ENCODE peak calls at places on chromosomes 16 and 17, in eight cellular contexts. Z, K, C, O, I, G, J and W are unnamed samples.

GRCh38 chr17:50892101-50892776 is 26.1 kb upstream of the TOB1 start:
- DNase-seq in Z (no peak), K (no peak), C (no peak), O (no peak), I (no peak), G (no peak), J (no peak), W (no peak)

GRCh38 chr17:29584452-29585079 is 4.9 kb downstream of the GIT1 start:
- DNase-seq in Z (no peak), K (peak; percentile 24), C (no peak), O (no peak), I (peak; percentile 25), G (no peak), J (no peak), W (peak; percentile 24)

GRCh38 chr17:18978050-18978449 is 26.1 kb downstream of the SLC5A10 start:
- DNase-seq in Z (no peak), K (no peak), C (no peak), O (no peak), I (no peak), G (no peak), J (no peak), W (no peak)

GRCh38 chr16:75593308-75593707 is 27.1 kb downstream of the GABARAPL2 start:
- DNase-seq in Z (no peak), K (no peak), C (no peak), O (no peak), I (no peak), G (no peak), J (no peak), W (no peak)

GRCh38 chr17:32289454-32289853 is 23.8 kb downstream of the RHBDL3 start:
- DNase-seq in Z (no peak), K (no peak), C (no peak), O (no peak), I (no peak), G (no peak), J (no peak), W (no peak)

GRCh38 chr16:16861546-16861945 is 482.6 kb downstream of the NPIPA7 start:
- DNase-seq in Z (peak; percentile 49), K (peak; percentile 37), C (no peak), O (peak; percentile 16), I (peak; percentile 71), G (peak; percentile 41), J (peak; percentile 57), W (peak; percentile 38)

GRCh38 chr17:77645441-77646430 is 312.8 kb upstream of the TNRC6C start:
- DNase-seq in Z (no peak), K (no peak), C (no peak), O (no peak), I (no peak), G (no peak), J (peak; percentile 82), W (no peak)

GRCh38 chr17:41794603-41794975 is 8.1 kb upstream of the JUP start:
- DNase-seq in Z (no peak), K (no peak), C (no peak), O (no peak), I (no peak), G (no peak), J (no peak), W (no peak)

GRCh38 chr17:40209404-40210093 is 9.6 kb upstream of the WIPF2 start:
- DNase-seq in Z (no peak), K (no peak), C (no peak), O (no peak), I (no peak), G (no peak), J (no peak), W (no peak)

GRCh38 chr16:79728048-79728922 is 127.7 kb upstream of the MAF start:
- DNase-seq in Z (no peak), K (no peak), C (no peak), O (no peak), I (no peak), G (no peak), J (no peak), W (no peak)

GRCh38 chr17:30323262-30323894 is 10.5 kb downstream of the TMIGD1 start:
- DNase-seq in Z (no peak), K (no peak), C (no peak), O (no peak), I (no peak), G (peak; percentile 46), J (peak; percentile 88), W (no peak)

GRCh38 chr17:30210366-30210765 is 25.1 kb downstream of the SLC6A4 start:
- DNase-seq in Z (no peak), K (no peak), C (no peak), O (no peak), I (no peak), G (no peak), J (no peak), W (no peak)

GRCh38 chr17:65312718-65313382 is 175.7 kb downstream of the RGS9 start:
- DNase-seq in Z (no peak), K (no peak), C (no peak), O (no peak), I (no peak), G (no peak), J (no peak), W (no peak)

GRCh38 chr16:55284718-55285099 is 39.3 kb upstream of the IRX6 start:
- DNase-seq in Z (no peak), K (no peak), C (no peak), O (no peak), I (no peak), G (no peak), J (no peak), W (no peak)

GRCh38 chr17:42493324-42493723 is 34.6 kb downstream of the ATP6V0A1 start:
- DNase-seq in Z (no peak), K (no peak), C (no peak), O (no peak), I (no peak), G (no peak), J (no peak), W (no peak)

GRCh38 chr17:193426-193810 is 12.0 kb upstream of the DOC2B start:
- DNase-seq in Z (no peak), K (no peak), C (no peak), O (no peak), I (no peak), G (no peak), J (no peak), W (no peak)

GRCh38 chr16:66263973-66264310 is 102.5 kb upstream of the CDH5 start:
- DNase-seq in Z (no peak), K (no peak), C (no peak), O (no peak), I (no peak), G (no peak), J (no peak), W (no peak)

GRCh38 chr16:66719246-66719645 is 22.7 kb upstream of the CMTM4 start:
- DNase-seq in Z (no peak), K (no peak), C (no peak), O (no peak), I (no peak), G (no peak), J (no peak), W (no peak)

GRCh38 chr17:82042649-82043048 is 5.2 kb upstream of the DCXR start:
- DNase-seq in Z (no peak), K (no peak), C (no peak), O (no peak), I (no peak), G (no peak), J (no peak), W (no peak)

GRCh38 chr16:81189100-81189664 is 49.3 kb upstream of the BCO1 start:
- DNase-seq in Z (no peak), K (no peak), C (no peak), O (peak; percentile 45), I (peak; percentile 46), G (no peak), J (no peak), W (no peak)

GRCh38 chr16:68652659-68653058 is 7.5 kb downstream of the CDH3 start:
- DNase-seq in Z (no peak), K (no peak), C (no peak), O (no peak), I (no peak), G (no peak), J (no peak), W (no peak)

GRCh38 chr17:3167574-3167973 is 29.7 kb upstream of the OR1A2 start:
- DNase-seq in Z (no peak), K (no peak), C (no peak), O (no peak), I (no peak), G (no peak), J (no peak), W (no peak)

GRCh38 chr17:45265823-45266222 is 3.9 kb upstream of the SPATA32 start:
- DNase-seq in Z (no peak), K (peak; percentile 36), C (no peak), O (peak; percentile 76), I (no peak), G (peak; percentile 95), J (no peak), W (peak; percentile 28)